ENCODE peak calls at places on chromosomes 13 and 19, in seven cellular contexts. One of them, this sample, is unnamed.

GRCh38 chr13:67299072-67299635 is 69.0 kb upstream of the PCDH9 start:
- DNase-seq in hepatic stellate cell: peak
- DNase-seq in amniotic epithelial cell: peak
- DNase-seq in stimulated activated CD8-positive, alpha-beta memory T cell treated with anti-CD3 and anti-CD28 coated beads, Interleukin-4, amount 100 ng/mL, for 1 hour: no peak
- DNase-seq in body of pancreas: no peak
- DNase-seq in lower leg skin: no peak
- DNase-seq in T-helper 17 cell: no peak
- DNase-seq in this sample: no peak

GRCh38 chr19:10290439-10290875 is 705 bp downstream of the ICAM5 start:
- DNase-seq in hepatic stellate cell: no peak
- DNase-seq in amniotic epithelial cell: no peak
- DNase-seq in stimulated activated CD8-positive, alpha-beta memory T cell treated with anti-CD3 and anti-CD28 coated beads, Interleukin-4, amount 100 ng/mL, for 1 hour: no peak
- DNase-seq in body of pancreas: no peak
- DNase-seq in lower leg skin: no peak
- DNase-seq in T-helper 17 cell: no peak
- DNase-seq in this sample: peak

GRCh38 chr19:47322048-47322447 is 9.9 kb upstream of the C5AR2 start:
- DNase-seq in hepatic stellate cell: no peak
- DNase-seq in amniotic epithelial cell: no peak
- DNase-seq in stimulated activated CD8-positive, alpha-beta memory T cell treated with anti-CD3 and anti-CD28 coated beads, Interleukin-4, amount 100 ng/mL, for 1 hour: no peak
- DNase-seq in body of pancreas: no peak
- DNase-seq in lower leg skin: no peak
- DNase-seq in T-helper 17 cell: no peak
- DNase-seq in this sample: no peak

GRCh38 chr19:13018037-13018914 is 23.0 kb downstream of the NFIX start:
- DNase-seq in hepatic stellate cell: peak
- DNase-seq in amniotic epithelial cell: no peak
- DNase-seq in stimulated activated CD8-positive, alpha-beta memory T cell treated with anti-CD3 and anti-CD28 coated beads, Interleukin-4, amount 100 ng/mL, for 1 hour: no peak
- DNase-seq in body of pancreas: no peak
- DNase-seq in lower leg skin: no peak
- DNase-seq in T-helper 17 cell: no peak
- DNase-seq in this sample: no peak

GRCh38 chr13:87675851-87676250 is 4.7 kb downstream of the SLITRK5 start:
- DNase-seq in hepatic stellate cell: no peak
- DNase-seq in amniotic epithelial cell: no peak
- DNase-seq in stimulated activated CD8-positive, alpha-beta memory T cell treated with anti-CD3 and anti-CD28 coated beads, Interleukin-4, amount 100 ng/mL, for 1 hour: no peak
- DNase-seq in body of pancreas: no peak
- DNase-seq in lower leg skin: no peak
- DNase-seq in T-helper 17 cell: no peak
- DNase-seq in this sample: no peak

GRCh38 chr19:49887653-49888477 is 8.8 kb downstream of the IL4I1 start:
- DNase-seq in hepatic stellate cell: no peak
- DNase-seq in amniotic epithelial cell: no peak
- DNase-seq in stimulated activated CD8-positive, alpha-beta memory T cell treated with anti-CD3 and anti-CD28 coated beads, Interleukin-4, amount 100 ng/mL, for 1 hour: no peak
- DNase-seq in body of pancreas: no peak
- DNase-seq in lower leg skin: no peak
- DNase-seq in T-helper 17 cell: no peak
- DNase-seq in this sample: no peak

GRCh38 chr13:51769455-51770127 is 34.4 kb downstream of the DHRS12 start:
- DNase-seq in hepatic stellate cell: no peak
- DNase-seq in amniotic epithelial cell: peak
- DNase-seq in stimulated activated CD8-positive, alpha-beta memory T cell treated with anti-CD3 and anti-CD28 coated beads, Interleukin-4, amount 100 ng/mL, for 1 hour: no peak
- DNase-seq in body of pancreas: peak
- DNase-seq in lower leg skin: peak
- DNase-seq in T-helper 17 cell: no peak
- DNase-seq in this sample: no peak

GRCh38 chr19:33297401-33298145 is 4.8 kb downstream of the CEBPA start:
- DNase-seq in hepatic stellate cell: no peak
- DNase-seq in amniotic epithelial cell: no peak
- DNase-seq in stimulated activated CD8-positive, alpha-beta memory T cell treated with anti-CD3 and anti-CD28 coated beads, Interleukin-4, amount 100 ng/mL, for 1 hour: no peak
- DNase-seq in body of pancreas: no peak
- DNase-seq in lower leg skin: no peak
- DNase-seq in T-helper 17 cell: no peak
- DNase-seq in this sample: no peak

GRCh38 chr19:4981681-4981958 is 12.7 kb downstream of the KDM4B start:
- DNase-seq in hepatic stellate cell: no peak
- DNase-seq in amniotic epithelial cell: no peak
- DNase-seq in stimulated activated CD8-positive, alpha-beta memory T cell treated with anti-CD3 and anti-CD28 coated beads, Interleukin-4, amount 100 ng/mL, for 1 hour: no peak
- DNase-seq in body of pancreas: no peak
- DNase-seq in lower leg skin: no peak
- DNase-seq in T-helper 17 cell: no peak
- DNase-seq in this sample: no peak

GRCh38 chr13:20924758-20925394 is 22.3 kb upstream of the XPO4 start:
- DNase-seq in hepatic stellate cell: peak
- DNase-seq in amniotic epithelial cell: peak
- DNase-seq in stimulated activated CD8-positive, alpha-beta memory T cell treated with anti-CD3 and anti-CD28 coated beads, Interleukin-4, amount 100 ng/mL, for 1 hour: peak
- DNase-seq in body of pancreas: peak
- DNase-seq in lower leg skin: peak
- DNase-seq in T-helper 17 cell: peak
- DNase-seq in this sample: peak

GRCh38 chr13:76383671-76384461 is 502.3 kb downstream of the KCTD12 start:
- DNase-seq in hepatic stellate cell: no peak
- DNase-seq in amniotic epithelial cell: peak
- DNase-seq in stimulated activated CD8-positive, alpha-beta memory T cell treated with anti-CD3 and anti-CD28 coated beads, Interleukin-4, amount 100 ng/mL, for 1 hour: no peak
- DNase-seq in body of pancreas: no peak
- DNase-seq in lower leg skin: peak
- DNase-seq in T-helper 17 cell: no peak
- DNase-seq in this sample: no peak

GRCh38 chr19:670609-671075 is 5.5 kb upstream of the FSTL3 start:
- DNase-seq in hepatic stellate cell: no peak
- DNase-seq in amniotic epithelial cell: no peak
- DNase-seq in stimulated activated CD8-positive, alpha-beta memory T cell treated with anti-CD3 and anti-CD28 coated beads, Interleukin-4, amount 100 ng/mL, for 1 hour: no peak
- DNase-seq in body of pancreas: no peak
- DNase-seq in lower leg skin: no peak
- DNase-seq in T-helper 17 cell: no peak
- DNase-seq in this sample: no peak

GRCh38 chr13:86986448-86986847 is 684.7 kb upstream of the SLITRK5 start:
- DNase-seq in hepatic stellate cell: no peak
- DNase-seq in amniotic epithelial cell: peak
- DNase-seq in stimulated activated CD8-positive, alpha-beta memory T cell treated with anti-CD3 and anti-CD28 coated beads, Interleukin-4, amount 100 ng/mL, for 1 hour: no peak
- DNase-seq in body of pancreas: no peak
- DNase-seq in lower leg skin: no peak
- DNase-seq in T-helper 17 cell: no peak
- DNase-seq in this sample: no peak

This sample was measured in effector CD4-positive, alpha-beta T cell.